ENCODE peak calls at places on chromosomes 16 and 17, in four cellular contexts. E, J, V and K are unnamed samples.

GRCh38 chr16:17474037-17474436 is 3.3 kb upstream of the XYLT1 start:
- DNase-seq in V (peak), E (no peak), J (no peak), K (no peak)

GRCh38 chr16:66455970-66456369 is 28.9 kb downstream of the BEAN1 start:
- DNase-seq in J (no peak), V (no peak), E (no peak), K (no peak)

GRCh38 chr17:13027246-13027645 is 9.4 kb upstream of the ELAC2 start:
- DNase-seq in V (no peak), J (no peak), E (no peak), K (no peak)

GRCh38 chr17:46192484-46193245 is 564 bp downstream of the KANSL1 start:
- DNase-seq in E (no peak), J (peak), V (peak), K (peak)

GRCh38 chr17:29369831-29370735 is 20.1 kb upstream of the TAOK1 start:
- DNase-seq in E (peak), J (peak), V (peak), K (peak)

GRCh38 chr16:11149011-11149616 is 106.9 kb downstream of the SOCS1 start:
- DNase-seq in J (no peak), E (no peak), V (no peak), K (no peak)

GRCh38 chr17:67212716-67213417 is 32.1 kb downstream of the HELZ start:
- DNase-seq in V (no peak), E (peak), J (no peak), K (no peak)

GRCh38 chr16:81645303-81645702 is 133.8 kb upstream of the PLCG2 start:
- DNase-seq in E (peak), J (no peak), V (no peak), K (no peak)

GRCh38 chr16:82755570-82756282 is 129.0 kb downstream of the CDH13 start:
- DNase-seq in J (no peak), E (no peak), V (no peak), K (no peak)